ENCODE peak calls at places on chromosomes 12 and 14, in four cellular contexts. D is ascending aorta, M is A549, S is osteoblast. U is an unnamed sample.
A peak's percentile ranks its signal among the peaks of the same experiment; 100 is the strongest.

GRCh38 chr12:99521664-99522063 is 125.9 kb upstream of the GARIN6 start:
- DNase-seq in D (no peak), M (no peak), S (no peak), U (no peak)

GRCh38 chr12:57890191-57891120 is 43.9 kb upstream of the CTDSP2 start:
- DNase-seq in D (peak; percentile 1), M (peak; percentile 73), S (no peak), U (no peak)

GRCh38 chr12:117098361-117099217 is 627 bp downstream of the TESC start:
- DNase-seq in D (no peak), M (peak; percentile 37), S (peak; percentile 88), U (no peak)

GRCh38 chr12:70628701-70629480 is 8.3 kb downstream of the PTPRB start:
- DNase-seq in D (no peak), M (no peak), S (no peak), U (no peak)

GRCh38 chr12:46557539-46558373 is 185.2 kb upstream of the SLC38A2 start:
- DNase-seq in D (no peak), M (no peak), S (no peak), U (no peak)

GRCh38 chr12:99009654-99010296 is 364.7 kb downstream of the APAF1 start:
- DNase-seq in D (no peak), M (no peak), S (no peak), U (no peak)

GRCh38 chr14:51873221-51873893 is 12.9 kb downstream of the GNG2 start:
- DNase-seq in D (no peak), M (peak; percentile 86), S (peak; percentile 58), U (no peak)

GRCh38 chr12:52125499-52125900 is 46.0 kb downstream of the SMIM41 start:
- DNase-seq in D (no peak), M (no peak), S (no peak), U (no peak)

GRCh38 chr14:37641117-37641516 is 45.7 kb downstream of the TTC6 start:
- DNase-seq in D (no peak), M (peak; percentile 16), S (no peak), U (no peak)

GRCh38 chr12:5690240-5690639 is 254.8 kb downstream of the ANO2 start:
- DNase-seq in D (no peak), M (no peak), S (no peak), U (no peak)

GRCh38 chr12:17489452-17489851 is 600.5 kb downstream of the RERGL start:
- DNase-seq in D (no peak), M (no peak), S (no peak), U (no peak)

GRCh38 chr12:78229491-78230209 is 399.0 kb downstream of the NAV3 start:
- DNase-seq in D (no peak), M (peak; percentile 65), S (no peak), U (no peak)

GRCh38 chr12:15520083-15520482 is 197.8 kb downstream of the PTPRO start:
- DNase-seq in D (no peak), M (no peak), S (no peak), U (no peak)

GRCh38 chr14:97187916-97188315 is 390.7 kb downstream of the VRK1 start:
- DNase-seq in D (no peak), M (no peak), S (no peak), U (no peak)

GRCh38 chr12:115030017-115030416 is 346.0 kb upstream of the TBX3 start:
- DNase-seq in D (no peak), M (no peak), S (no peak), U (no peak)

GRCh38 chr14:71388862-71389261 is 481.6 kb downstream of the PCNX1 start:
- DNase-seq in D (no peak), M (no peak), S (no peak), U (no peak)

GRCh38 chr14:72433511-72433910 is 460.4 kb downstream of the DPF3 start:
- DNase-seq in D (peak; percentile 5), M (peak; percentile 22), S (peak; percentile 81), U (no peak)
- TF ChIP-seq CTCF in D (no peak), M (no peak), S (no peak), U (no peak)

DNA sequence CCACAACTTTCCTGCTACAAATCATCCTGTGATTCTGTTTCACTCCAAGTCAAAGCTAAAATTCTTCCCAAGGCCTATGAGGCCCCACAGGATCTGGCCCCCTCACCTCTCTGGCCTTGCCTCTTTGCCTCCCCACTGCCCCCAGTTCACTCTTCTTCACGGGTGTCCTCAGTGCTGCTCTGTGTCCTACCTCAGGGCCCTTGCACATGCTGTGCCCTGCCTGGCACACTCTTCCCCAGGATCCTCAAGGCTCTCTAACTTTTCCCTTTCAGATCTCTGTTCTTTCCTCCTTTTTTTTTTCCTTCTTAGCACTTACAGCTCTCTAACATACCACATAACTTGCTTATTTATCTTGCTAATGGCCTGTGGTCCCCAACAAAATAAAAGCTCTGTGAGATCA is 29.2 kb downstream of the RASAL1 start:
- DNase-seq in D (no peak), M (no peak), S (peak; percentile 13), U (no peak)
- TF ChIP-seq CTCF in D (no peak), M (no peak), S (no peak), U (no peak)

GRCh38 chr14:106277503-106277902 is 751.1 kb downstream of the TMEM121 start:
- DNase-seq in D (no peak), M (no peak), S (no peak), U (no peak)
- TF ChIP-seq CTCF in D (no peak), M (peak; percentile 20), S (no peak), U (no peak)

GRCh38 chr12:66149702-66150398 is 19.3 kb upstream of the LLPH start:
- DNase-seq in D (no peak), M (no peak), S (no peak), U (no peak)
- TF ChIP-seq CTCF in D (no peak), M (no peak), S (peak; percentile 14), U (peak; percentile 21)

GRCh38 chr14:89179891-89180404 is 237.1 kb downstream of the FOXN3 start:
- DNase-seq in D (no peak), M (no peak), S (no peak), U (no peak)

GRCh38 chr14:89180546-89180945 is 236.5 kb downstream of the FOXN3 start:
- DNase-seq in D (no peak), M (no peak), S (no peak), U (no peak)

GRCh38 chr14:89176090-89176757 is 240.8 kb downstream of the FOXN3 start:
- DNase-seq in D (no peak), M (no peak), S (no peak), U (no peak)

GRCh38 chr14:89178802-89179201 is 238.2 kb downstream of the FOXN3 start:
- DNase-seq in D (no peak), M (no peak), S (no peak), U (no peak)

DNA sequence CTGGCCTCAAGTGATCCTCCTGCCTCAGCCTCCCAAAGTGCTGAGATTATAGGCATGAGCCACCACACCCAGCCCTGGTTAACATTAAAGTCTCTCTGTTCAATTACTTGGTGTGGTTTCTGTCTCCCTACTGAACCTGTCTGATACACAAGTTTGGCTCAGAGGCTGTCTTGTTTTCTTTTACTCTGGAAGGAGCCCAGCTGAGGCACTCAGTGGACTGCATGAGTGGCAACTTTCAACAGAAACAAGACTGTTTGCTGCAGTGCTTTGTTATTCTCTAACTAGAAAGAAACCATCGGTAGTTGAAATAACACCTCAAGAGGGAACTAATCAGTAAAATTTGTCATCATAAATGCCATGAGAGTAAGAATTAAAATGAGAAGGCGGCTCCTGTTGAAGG is 238.7 kb downstream of the FOXN3 start:
- DNase-seq in D (no peak), M (no peak), S (no peak), U (no peak)
- TF ChIP-seq CTCF in D (no peak), M (no peak), S (no peak), U (no peak)

U was measured in thoracic aorta.